ENCODE peak calls at places on chromosomes 3 and 15, in six cellular contexts. S is endothelial cell of umbilical vein; Y is effector memory CD4-positive, alpha-beta T cell; W is GM23248; X is GM23338; B is IMR-90. V is an unnamed sample. For H3K36me3 and H3K4me1, the result is how much of the 10 kb centered on the place peaks cover.

GRCh38 chr3:34106879-34107278 is 308.4 kb downstream of the PDCD6IP start:
- DNase-seq in S (peak), Y (no peak), W (peak), X (peak), B (no peak), V (no peak)

GRCh38 chr3:111924283-111924682 is 54.5 kb upstream of the ABHD10 start:
- DNase-seq in S (peak), Y (no peak), W (no peak), X (no peak), B (no peak), V (no peak)

GRCh38 chr3:37863949-37864822 is 2.5 kb downstream of the CTDSPL start:
- DNase-seq in S (no peak), Y (no peak), W (peak), X (peak), B (no peak), V (no peak)

GRCh38 chr3:278300-279064 is 81.9 kb downstream of the CHL1 start:
- DNase-seq in S (no peak), Y (no peak), W (no peak), X (no peak), B (no peak), V (no peak)

GRCh38 chr3:113695818-113696645 is at the start of gene USF3:
- DNase-seq in S (peak), Y (peak), W (peak), X (peak), B (peak), V (peak)

GRCh38 chr3:191123231-191123630 is 75.8 kb upstream of the OSTN start:
- DNase-seq in S (no peak), Y (no peak), W (peak), X (no peak), B (no peak), V (peak)

GRCh38 chr3:98602078-98602678 is 8.8 kb upstream of the CPOX start:
- DNase-seq in S (peak), Y (no peak), W (peak), X (peak), B (peak), V (peak)

GRCh38 chr3:153601422-153601853 is 439.4 kb downstream of the RAP2B start:
- DNase-seq in S (peak), Y (no peak), W (peak), X (no peak), B (no peak), V (no peak)

GRCh38 chr3:63927623-63928280 is 15.6 kb upstream of the SCAANT1 start:
- DNase-seq in S (no peak), Y (no peak), W (no peak), X (no peak), B (peak), V (no peak)

GRCh38 chr3:43894176-43895049 is 203.7 kb downstream of the ABHD5 start:
- DNase-seq in S (peak), Y (no peak), W (peak), X (peak), B (peak), V (peak)

GRCh38 chr3:111923821-111924220 is 55.0 kb upstream of the ABHD10 start:
- DNase-seq in S (no peak), Y (no peak), W (peak), X (no peak), B (no peak), V (no peak)

GRCh38 chr3:38227989-38228388 is 37.6 kb upstream of the SLC22A13 start:
- DNase-seq in S (peak), Y (no peak), W (peak), X (no peak), B (peak), V (no peak)

GRCh38 chr15:75156306-75157215 is 45.1 kb upstream of the C15orf39 start:
- DNase-seq in S (no peak), Y (no peak), W (no peak), X (peak), B (no peak), V (no peak)

GRCh38 chr15:94125131-94125530 is 106.2 kb upstream of the MCTP2 start:
- DNase-seq in S (no peak), Y (no peak), W (peak), X (no peak), B (peak), V (no peak)

GRCh38 chr3:16587703-16588070 is 17.5 kb downstream of the DAZL start:
- DNase-seq in S (no peak), Y (no peak), W (peak), X (no peak), B (peak), V (no peak)

GRCh38 chr15:89378699-89379422 is 44.2 kb upstream of the POLG start:
- DNase-seq in S (no peak), Y (no peak), W (no peak), X (peak), B (no peak), V (no peak)

GRCh38 chr3:105166893-105167292 is 199.8 kb upstream of the ALCAM start:
- DNase-seq in S (no peak), Y (no peak), W (peak), X (no peak), B (peak), V (no peak)

GRCh38 chr15:64634576-64635485 is 140.6 kb downstream of the RBPMS2 start:
- DNase-seq in S (peak), Y (no peak), W (no peak), X (peak), B (no peak), V (no peak)

GRCh38 chr15:89419370-89419984 is 76.9 kb downstream of the RHCG start:
- DNase-seq in S (peak), Y (no peak), W (peak), X (peak), B (peak), V (peak)

GRCh38 chr15:64596701-64597468 is 136.5 kb downstream of the ZNF609 start:
- DNase-seq in S (peak), Y (no peak), W (peak), X (peak), B (peak), V (peak)

GRCh38 chr3:169390741-169391300 is 272.7 kb downstream of the MECOM start:
- DNase-seq in S (peak), Y (no peak), W (no peak), X (no peak), B (no peak), V (peak)

GRCh38 chr3:62036726-62037125 is 336.6 kb downstream of the FEZF2 start:
- DNase-seq in S (no peak), Y (no peak), W (no peak), X (no peak), B (no peak), V (no peak)

DNA sequence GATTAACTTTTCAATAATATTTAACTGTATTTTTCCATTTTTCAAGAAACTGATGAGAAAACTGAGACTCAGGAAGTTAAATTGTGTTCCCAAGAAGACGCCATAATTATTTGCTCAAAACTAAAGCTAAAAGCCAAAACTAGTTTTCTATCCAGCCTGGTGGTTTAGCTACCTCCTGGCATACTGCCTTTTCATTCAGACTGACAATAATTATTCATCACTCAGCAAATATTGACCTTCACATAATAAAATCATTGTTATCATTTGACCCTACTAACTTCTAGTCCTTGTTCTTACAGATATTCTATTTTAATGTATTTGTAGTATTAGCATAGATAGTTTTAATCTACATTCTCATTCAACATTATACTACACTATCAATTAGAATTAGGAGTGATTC is 210.6 kb upstream of the GADL1 start:
- DNase-seq in S (no peak), Y (no peak), W (peak), X (no peak), B (no peak), V (no peak)
- H3K36me3 ChIP-seq in S (under half), Y (under half), W (under half), X (under half), B (under half), V (under half)

DNA sequence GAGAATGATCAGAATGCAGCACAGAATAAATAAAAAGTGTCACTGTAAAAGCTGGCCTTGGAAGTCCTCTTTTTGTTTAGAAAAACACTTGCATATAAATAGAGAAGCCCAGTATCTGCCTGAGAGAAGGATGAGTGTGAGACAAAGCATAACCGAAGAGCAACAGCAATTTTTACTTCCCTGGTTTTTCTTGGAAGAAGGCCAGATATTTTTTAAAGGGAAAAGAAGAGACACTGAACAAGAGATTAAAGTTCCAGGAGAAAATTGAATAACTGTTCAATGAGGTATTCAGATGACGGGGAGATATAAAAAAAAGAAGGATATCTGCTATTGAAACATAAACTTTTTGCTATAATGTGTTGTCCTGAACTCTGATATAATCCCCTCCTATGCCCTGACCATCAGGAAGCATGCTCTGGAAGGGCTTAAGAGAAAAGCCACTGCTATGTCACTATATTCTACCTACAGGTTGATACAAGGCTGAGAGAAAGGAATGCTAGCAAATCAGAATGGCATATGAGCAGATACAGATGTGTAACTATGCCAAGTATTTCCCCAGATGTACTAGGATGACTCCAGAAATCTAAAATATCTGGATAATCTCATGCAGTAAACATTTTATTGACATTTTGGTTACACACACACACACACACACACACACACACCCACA is 358.9 kb downstream of the RBMS3 start:
- DNase-seq in S (peak), Y (no peak), W (peak), X (no peak), B (peak), V (no peak)
- H3K4me1 ChIP-seq in S (under half), Y (under half), W (under half), X (under half), B (under half), V (under half)

DNA sequence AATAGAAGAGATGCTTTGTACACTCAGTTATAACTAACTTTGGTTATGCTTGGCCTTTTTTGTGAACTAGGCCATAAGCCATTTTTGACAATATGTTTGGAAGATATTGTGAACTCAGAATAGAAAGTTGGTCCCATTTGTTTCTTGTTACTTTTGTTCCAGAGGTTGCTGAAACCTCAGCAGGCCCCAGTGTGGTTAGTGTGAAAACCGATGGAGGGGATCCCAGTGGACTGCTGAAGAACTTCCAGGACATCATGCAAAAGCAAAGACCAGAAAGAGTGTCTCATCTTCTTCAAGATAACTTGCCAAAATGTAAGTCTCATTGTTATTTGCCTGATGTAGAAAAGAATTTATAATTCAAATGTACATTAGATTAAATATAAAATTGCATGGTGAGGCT is 5.7 kb downstream of the ALAS1 start:
- DNase-seq in S (no peak), Y (no peak), W (no peak), X (no peak), B (no peak), V (no peak)
- H3K36me3 ChIP-seq in S (under half), Y (half or more), W (half or more), X (half or more), B (half or more), V (half or more)

GRCh38 chr3:156843071-156843808 is 17.1 kb downstream of the LEKR1 start:
- DNase-seq in S (peak), Y (no peak), W (no peak), X (no peak), B (peak), V (no peak)
- H3K4me1 ChIP-seq in S (under half), Y (under half), W (under half), X (under half), B (under half), V (under half)

DNA sequence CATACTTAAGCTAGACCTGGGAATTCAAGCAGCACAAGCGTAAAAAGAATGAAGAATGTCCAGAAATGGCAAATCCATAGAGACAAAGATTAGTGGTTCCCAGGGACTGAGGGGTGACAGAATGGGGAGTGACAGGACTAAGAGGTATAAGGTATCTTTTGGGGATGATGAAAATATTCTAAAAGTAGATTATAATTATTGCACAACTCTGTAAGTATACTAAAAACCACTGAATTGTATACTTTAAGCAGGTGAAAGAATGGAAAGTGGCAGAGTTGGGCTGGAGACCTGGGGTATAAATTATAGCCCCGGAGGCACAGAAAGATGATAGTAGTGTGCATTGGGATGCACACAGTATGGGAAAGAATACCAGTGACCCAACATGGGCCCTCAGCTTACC is 5.6 kb downstream of the BRK1 start:
- DNase-seq in S (no peak), Y (no peak), W (no peak), X (no peak), B (no peak), V (no peak)
- H3K36me3 ChIP-seq in S (under half), Y (under half), W (under half), X (under half), B (under half), V (under half)

DNA sequence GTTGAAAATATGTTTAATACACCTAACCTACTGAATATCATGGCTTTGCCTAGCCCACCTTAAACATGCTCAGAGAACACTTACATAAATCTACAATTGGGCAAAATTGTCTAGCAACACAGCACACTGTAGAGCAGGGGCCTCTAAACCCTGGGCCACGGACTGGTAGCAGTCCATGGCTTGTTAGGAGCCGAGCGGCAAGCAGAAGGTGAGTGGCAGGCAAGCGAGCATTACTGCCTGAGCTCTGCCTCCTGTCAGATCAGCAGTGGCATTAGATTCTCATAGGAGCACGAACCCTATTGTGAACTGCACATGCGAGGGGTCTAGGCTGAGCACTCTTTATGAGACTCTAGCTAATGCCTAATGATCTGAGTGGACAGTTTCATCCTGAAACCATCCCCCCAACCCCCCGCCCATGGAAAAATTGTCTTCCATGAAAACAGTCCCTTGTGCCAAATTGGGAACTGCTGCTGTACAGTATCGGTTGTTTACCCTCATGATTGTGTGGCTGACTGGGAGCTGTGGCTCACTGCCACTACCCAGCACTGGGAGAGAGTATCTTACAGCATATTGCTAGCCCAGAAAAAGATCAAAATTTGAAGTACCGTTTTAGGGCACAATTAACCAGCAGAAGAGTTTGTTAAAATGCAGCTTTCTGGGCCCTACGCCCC is 26.1 kb downstream of the CMSS1 start:
- DNase-seq in S (peak), Y (no peak), W (peak), X (no peak), B (no peak), V (peak)
- H3K4me1 ChIP-seq in S (under half), Y (under half), W (under half), X (under half), B (under half), V (under half)